ENCODE peak calls at places on chromosomes 5 and 9, in nine cellular contexts. One of them, this sample, is unnamed. For H3K9me3, the result is how much of the 10 kb centered on the place peaks cover.

GRCh38 chr5:132019857-132020555 is 8.5 kb upstream of the ACSL6 start:
- DNase-seq in AG04450: no peak
- DNase-seq in right lobe of liver: no peak
- DNase-seq in SK-N-SH: no peak
- DNase-seq in Peyer's patch: peak
- DNase-seq in breast epithelium: no peak
- DNase-seq in CD8-positive, alpha-beta memory T cell: peak
- DNase-seq in HAP-1: no peak
- DNase-seq in GM23248: no peak
- DNase-seq in this sample: no peak

GRCh38 chr5:156593546-156593945 is 256.5 kb upstream of the PPP1R2B start:
- DNase-seq in AG04450: no peak
- DNase-seq in GM23248: no peak
- DNase-seq in Peyer's patch: no peak
- DNase-seq in right lobe of liver: no peak
- DNase-seq in CD8-positive, alpha-beta memory T cell: no peak
- DNase-seq in HAP-1: no peak
- DNase-seq in breast epithelium: no peak
- DNase-seq in SK-N-SH: no peak
- DNase-seq in this sample: no peak

GRCh38 chr5:118022062-118022461 is 966.3 kb downstream of the DTWD2 start:
- DNase-seq in HAP-1: no peak
- DNase-seq in right lobe of liver: no peak
- DNase-seq in AG04450: no peak
- DNase-seq in CD8-positive, alpha-beta memory T cell: no peak
- DNase-seq in SK-N-SH: no peak
- DNase-seq in GM23248: no peak
- DNase-seq in Peyer's patch: no peak
- DNase-seq in breast epithelium: no peak
- DNase-seq in this sample: no peak

GRCh38 chr5:78672154-78672553 is 23.6 kb upstream of the LHFPL2 start:
- DNase-seq in AG04450: no peak
- DNase-seq in CD8-positive, alpha-beta memory T cell: no peak
- DNase-seq in GM23248: no peak
- DNase-seq in SK-N-SH: no peak
- DNase-seq in right lobe of liver: no peak
- DNase-seq in breast epithelium: no peak
- DNase-seq in HAP-1: no peak
- DNase-seq in Peyer's patch: no peak
- DNase-seq in this sample: no peak

GRCh38 chr5:125302577-125302976 is 556.1 kb upstream of the ZNF608 start:
- DNase-seq in Peyer's patch: no peak
- DNase-seq in HAP-1: no peak
- DNase-seq in GM23248: no peak
- DNase-seq in right lobe of liver: no peak
- DNase-seq in SK-N-SH: no peak
- DNase-seq in AG04450: no peak
- DNase-seq in breast epithelium: no peak
- DNase-seq in CD8-positive, alpha-beta memory T cell: no peak
- DNase-seq in this sample: no peak

GRCh38 chr5:156641690-156642089 is 208.4 kb upstream of the PPP1R2B start:
- DNase-seq in Peyer's patch: no peak
- DNase-seq in AG04450: no peak
- DNase-seq in CD8-positive, alpha-beta memory T cell: no peak
- DNase-seq in GM23248: peak
- DNase-seq in SK-N-SH: no peak
- DNase-seq in HAP-1: no peak
- DNase-seq in breast epithelium: no peak
- DNase-seq in right lobe of liver: no peak
- DNase-seq in this sample: no peak

GRCh38 chr5:146541956-146542849 is 26.2 kb upstream of the GPR151 start:
- DNase-seq in CD8-positive, alpha-beta memory T cell: peak
- DNase-seq in right lobe of liver: peak
- DNase-seq in AG04450: peak
- DNase-seq in HAP-1: peak
- DNase-seq in GM23248: peak
- DNase-seq in breast epithelium: peak
- DNase-seq in Peyer's patch: peak
- DNase-seq in SK-N-SH: peak
- DNase-seq in this sample: peak

GRCh38 chr5:492314-492893 is 31.8 kb downstream of the SLC9A3 start:
- DNase-seq in Peyer's patch: no peak
- DNase-seq in CD8-positive, alpha-beta memory T cell: no peak
- DNase-seq in AG04450: no peak
- DNase-seq in breast epithelium: no peak
- DNase-seq in right lobe of liver: no peak
- DNase-seq in GM23248: no peak
- DNase-seq in HAP-1: no peak
- DNase-seq in SK-N-SH: no peak
- DNase-seq in this sample: no peak

GRCh38 chr9:21473236-21473635 is 8.9 kb downstream of the IFNE start:
- DNase-seq in right lobe of liver: no peak
- DNase-seq in SK-N-SH: no peak
- DNase-seq in HAP-1: no peak
- DNase-seq in AG04450: no peak
- DNase-seq in CD8-positive, alpha-beta memory T cell: no peak
- DNase-seq in Peyer's patch: no peak
- DNase-seq in breast epithelium: no peak
- DNase-seq in GM23248: peak
- DNase-seq in this sample: no peak

GRCh38 chr5:147487031-147487750 is 22.7 kb downstream of the DPYSL3 start:
- DNase-seq in Peyer's patch: no peak
- DNase-seq in SK-N-SH: no peak
- DNase-seq in HAP-1: no peak
- DNase-seq in GM23248: no peak
- DNase-seq in breast epithelium: no peak
- DNase-seq in CD8-positive, alpha-beta memory T cell: no peak
- DNase-seq in AG04450: no peak
- DNase-seq in right lobe of liver: no peak
- DNase-seq in this sample: no peak

GRCh38 chr9:128712451-128713410 is 10.4 kb downstream of the PKN3 start:
- DNase-seq in GM23248: no peak
- DNase-seq in SK-N-SH: peak
- DNase-seq in right lobe of liver: peak
- DNase-seq in breast epithelium: no peak
- DNase-seq in HAP-1: no peak
- DNase-seq in AG04450: no peak
- DNase-seq in CD8-positive, alpha-beta memory T cell: no peak
- DNase-seq in Peyer's patch: no peak
- DNase-seq in this sample: no peak

DNA sequence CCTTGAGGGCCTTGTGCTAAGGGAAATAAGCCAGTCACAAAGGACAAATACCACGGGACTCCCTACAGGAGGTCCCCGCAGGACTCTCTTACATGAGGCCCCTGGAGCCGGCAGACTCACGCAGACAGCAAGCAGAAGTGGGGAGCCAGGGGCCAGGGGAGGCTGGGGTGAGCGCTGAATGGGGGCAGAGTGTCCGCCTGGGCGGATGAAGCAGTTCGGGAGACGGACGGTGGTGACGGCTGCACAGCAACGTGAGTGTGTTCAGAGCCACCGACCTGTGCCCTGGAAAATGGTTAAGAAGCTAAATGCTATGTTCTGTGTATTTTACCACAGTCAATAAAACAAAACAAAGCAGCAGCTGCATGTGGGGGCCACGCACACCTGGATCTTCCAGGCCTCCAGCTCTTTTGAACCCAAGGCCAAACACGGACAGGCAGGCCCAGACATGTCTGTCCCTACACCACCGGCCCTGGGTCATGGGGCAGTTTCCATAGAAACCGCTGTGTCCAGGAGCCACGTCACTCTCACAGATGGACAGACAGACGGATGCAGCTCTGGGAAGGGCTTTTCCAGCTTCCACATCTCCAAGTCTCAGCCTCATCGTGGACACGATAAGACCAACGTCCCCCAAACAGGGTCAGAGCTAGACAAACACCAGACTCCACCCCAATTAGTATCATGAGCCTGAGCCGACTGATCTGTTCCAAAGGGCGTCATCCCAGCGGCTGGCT is 103.9 kb downstream of the VAV2 start:
- DNase-seq in GM23248: no peak
- DNase-seq in AG04450: no peak
- DNase-seq in breast epithelium: no peak
- DNase-seq in Peyer's patch: no peak
- DNase-seq in right lobe of liver: peak
- DNase-seq in CD8-positive, alpha-beta memory T cell: no peak
- DNase-seq in HAP-1: peak
- DNase-seq in SK-N-SH: peak
- DNase-seq in this sample: no peak
- H3K4me3 ChIP-seq in GM23248: no peak
- H3K4me3 ChIP-seq in AG04450: no peak
- H3K4me3 ChIP-seq in breast epithelium: no peak
- H3K4me3 ChIP-seq in Peyer's patch: no peak
- H3K4me3 ChIP-seq in right lobe of liver: no peak
- H3K4me3 ChIP-seq in CD8-positive, alpha-beta memory T cell: no peak
- H3K4me3 ChIP-seq in HAP-1: no peak
- H3K4me3 ChIP-seq in SK-N-SH: no peak
- H3K4me3 ChIP-seq in this sample: no peak

GRCh38 chr5:140753561-140753960 is 32.4 kb upstream of the PCDHA1 start:
- DNase-seq in Peyer's patch: no peak
- DNase-seq in breast epithelium: no peak
- DNase-seq in HAP-1: no peak
- DNase-seq in right lobe of liver: no peak
- DNase-seq in GM23248: no peak
- DNase-seq in SK-N-SH: no peak
- DNase-seq in AG04450: no peak
- DNase-seq in CD8-positive, alpha-beta memory T cell: no peak
- DNase-seq in this sample: no peak
- H3K9me3 ChIP-seq in Peyer's patch: under half
- H3K9me3 ChIP-seq in breast epithelium: half or more
- H3K9me3 ChIP-seq in HAP-1: under half
- H3K9me3 ChIP-seq in right lobe of liver: under half
- H3K9me3 ChIP-seq in GM23248: under half
- H3K9me3 ChIP-seq in SK-N-SH: under half
- H3K9me3 ChIP-seq in AG04450: under half
- H3K9me3 ChIP-seq in CD8-positive, alpha-beta memory T cell: under half
- H3K9me3 ChIP-seq in this sample: under half

GRCh38 chr9:100442072-100442471 is 15.1 kb downstream of the MSANTD3 start:
- DNase-seq in AG04450: no peak
- DNase-seq in GM23248: no peak
- DNase-seq in HAP-1: no peak
- DNase-seq in Peyer's patch: no peak
- DNase-seq in right lobe of liver: no peak
- DNase-seq in SK-N-SH: no peak
- DNase-seq in CD8-positive, alpha-beta memory T cell: no peak
- DNase-seq in breast epithelium: no peak
- DNase-seq in this sample: no peak

GRCh38 chr9:100440071-100440470 is 13.1 kb downstream of the MSANTD3 start:
- DNase-seq in AG04450: no peak
- DNase-seq in SK-N-SH: no peak
- DNase-seq in right lobe of liver: no peak
- DNase-seq in Peyer's patch: no peak
- DNase-seq in CD8-positive, alpha-beta memory T cell: no peak
- DNase-seq in GM23248: peak
- DNase-seq in breast epithelium: no peak
- DNase-seq in HAP-1: no peak
- DNase-seq in this sample: no peak

GRCh38 chr9:100432736-100433135 is 5.8 kb downstream of the MSANTD3 start:
- DNase-seq in Peyer's patch: no peak
- DNase-seq in SK-N-SH: no peak
- DNase-seq in GM23248: no peak
- DNase-seq in HAP-1: no peak
- DNase-seq in AG04450: no peak
- DNase-seq in right lobe of liver: no peak
- DNase-seq in breast epithelium: no peak
- DNase-seq in CD8-positive, alpha-beta memory T cell: no peak
- DNase-seq in this sample: no peak

GRCh38 chr9:100436566-100436965 is 9.6 kb downstream of the MSANTD3 start:
- DNase-seq in AG04450: no peak
- DNase-seq in GM23248: no peak
- DNase-seq in breast epithelium: no peak
- DNase-seq in HAP-1: no peak
- DNase-seq in Peyer's patch: no peak
- DNase-seq in SK-N-SH: no peak
- DNase-seq in CD8-positive, alpha-beta memory T cell: no peak
- DNase-seq in right lobe of liver: no peak
- DNase-seq in this sample: no peak

GRCh38 chr9:100437860-100438805 is 11.2 kb downstream of the MSANTD3 start:
- DNase-seq in SK-N-SH: peak
- DNase-seq in right lobe of liver: peak
- DNase-seq in GM23248: peak
- DNase-seq in Peyer's patch: peak
- DNase-seq in breast epithelium: peak
- DNase-seq in HAP-1: peak
- DNase-seq in AG04450: peak
- DNase-seq in CD8-positive, alpha-beta memory T cell: peak
- DNase-seq in this sample: peak
- H3K4me3 ChIP-seq in SK-N-SH: no peak
- H3K4me3 ChIP-seq in right lobe of liver: no peak
- H3K4me3 ChIP-seq in GM23248: no peak
- H3K4me3 ChIP-seq in Peyer's patch: no peak
- H3K4me3 ChIP-seq in breast epithelium: no peak
- H3K4me3 ChIP-seq in HAP-1: no peak
- H3K4me3 ChIP-seq in AG04450: no peak
- H3K4me3 ChIP-seq in CD8-positive, alpha-beta memory T cell: no peak
- H3K4me3 ChIP-seq in this sample: no peak

GRCh38 chr9:121603028-121603427 is 48.4 kb upstream of the DAB2IP start:
- DNase-seq in SK-N-SH: peak
- DNase-seq in GM23248: no peak
- DNase-seq in right lobe of liver: no peak
- DNase-seq in Peyer's patch: no peak
- DNase-seq in CD8-positive, alpha-beta memory T cell: no peak
- DNase-seq in HAP-1: no peak
- DNase-seq in AG04450: no peak
- DNase-seq in breast epithelium: no peak
- DNase-seq in this sample: no peak

GRCh38 chr9:121604654-121605053 is 46.8 kb upstream of the DAB2IP start:
- DNase-seq in HAP-1: no peak
- DNase-seq in Peyer's patch: no peak
- DNase-seq in SK-N-SH: no peak
- DNase-seq in right lobe of liver: no peak
- DNase-seq in AG04450: no peak
- DNase-seq in breast epithelium: no peak
- DNase-seq in GM23248: no peak
- DNase-seq in CD8-positive, alpha-beta memory T cell: no peak
- DNase-seq in this sample: no peak

GRCh38 chr9:121607434-121608248 is 43.8 kb upstream of the DAB2IP start:
- DNase-seq in SK-N-SH: peak
- DNase-seq in GM23248: no peak
- DNase-seq in AG04450: no peak
- DNase-seq in CD8-positive, alpha-beta memory T cell: no peak
- DNase-seq in HAP-1: peak
- DNase-seq in right lobe of liver: no peak
- DNase-seq in Peyer's patch: no peak
- DNase-seq in breast epithelium: no peak
- DNase-seq in this sample: no peak

GRCh38 chr9:121601234-121601633 is 50.2 kb upstream of the DAB2IP start:
- DNase-seq in breast epithelium: peak
- DNase-seq in GM23248: peak
- DNase-seq in AG04450: no peak
- DNase-seq in SK-N-SH: no peak
- DNase-seq in HAP-1: no peak
- DNase-seq in CD8-positive, alpha-beta memory T cell: no peak
- DNase-seq in Peyer's patch: no peak
- DNase-seq in right lobe of liver: no peak
- DNase-seq in this sample: no peak

DNA sequence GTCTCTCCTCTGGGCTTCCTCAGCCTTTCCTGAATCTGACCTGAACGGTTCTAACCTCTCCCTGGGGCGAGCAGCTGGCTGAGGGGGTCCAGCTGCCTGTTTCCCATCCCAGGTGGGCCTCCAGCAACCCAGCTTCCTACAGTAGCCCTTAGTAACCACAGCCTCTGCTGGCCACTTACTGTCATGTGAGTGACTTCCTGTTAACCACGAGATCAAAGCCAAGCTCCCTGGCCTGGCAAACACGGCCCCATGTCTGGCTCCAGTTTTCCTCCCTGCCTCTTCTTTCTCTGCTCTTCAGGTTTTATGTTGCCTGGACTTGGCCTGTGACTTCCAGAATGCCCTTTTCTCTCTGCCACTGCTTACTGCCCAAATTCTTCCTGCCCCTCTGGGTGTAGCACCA is 47.2 kb upstream of the DAB2IP start:
- DNase-seq in HAP-1: no peak
- DNase-seq in SK-N-SH: peak
- DNase-seq in AG04450: no peak
- DNase-seq in breast epithelium: no peak
- DNase-seq in Peyer's patch: peak
- DNase-seq in GM23248: no peak
- DNase-seq in CD8-positive, alpha-beta memory T cell: no peak
- DNase-seq in right lobe of liver: no peak
- DNase-seq in this sample: no peak
- H3K9me3 ChIP-seq in HAP-1: under half
- H3K9me3 ChIP-seq in SK-N-SH: under half
- H3K9me3 ChIP-seq in AG04450: under half
- H3K9me3 ChIP-seq in breast epithelium: under half
- H3K9me3 ChIP-seq in Peyer's patch: under half
- H3K9me3 ChIP-seq in GM23248: under half
- H3K9me3 ChIP-seq in CD8-positive, alpha-beta memory T cell: under half
- H3K9me3 ChIP-seq in right lobe of liver: under half
- H3K9me3 ChIP-seq in this sample: under half